ENCODE peak calls at places on chromosomes 5 and 9, in eight cellular contexts. K is Peyer's patch; Z is mammary epithelial cell; L is effector memory CD4-positive, alpha-beta T cell; F is Karpas-422; M is small intestine; W is heart right ventricle; B is psoas muscle. A is an unnamed sample. For H3K4me1, the result is how much of the 10 kb centered on the place peaks cover.

GRCh38 chr9:113488490-113488889 is 25.0 kb downstream of the RGS3 start:
- DNase-seq in K (no peak), Z (no peak), L (no peak), F (no peak), M (no peak), W (peak), B (peak), A (no peak)

GRCh38 chr5:93294184-93294583 is 286.8 kb downstream of the NR2F1-AS1 start:
- DNase-seq in K (no peak), Z (peak), L (no peak), F (no peak), M (no peak), W (no peak), B (no peak), A (no peak)

GRCh38 chr9:135078361-135078821 is 9.1 kb upstream of the OLFM1 start:
- DNase-seq in K (peak), Z (no peak), L (no peak), F (no peak), M (no peak), W (no peak), B (no peak), A (no peak)

GRCh38 chr9:107983191-107983603 is 493.6 kb upstream of the KLF4 start:
- DNase-seq in K (no peak), Z (peak), L (no peak), F (no peak), M (peak), W (no peak), B (no peak), A (no peak)

GRCh38 chr5:141850183-141850768 is 27.9 kb downstream of the PCDH1 start:
- DNase-seq in K (no peak), Z (no peak), L (peak), F (peak), M (no peak), W (no peak), B (no peak), A (peak)

GRCh38 chr9:92545002-92545510 is 9.3 kb upstream of the ECM2 start:
- DNase-seq in K (no peak), Z (no peak), L (no peak), F (no peak), M (no peak), W (no peak), B (no peak), A (no peak)

GRCh38 chr5:163350083-163350482 is 87.3 kb upstream of the CCNG1 start:
- DNase-seq in K (no peak), Z (no peak), L (no peak), F (peak), M (no peak), W (no peak), B (no peak), A (no peak)

GRCh38 chr9:121735065-121735791 is 83.8 kb downstream of the DAB2IP start:
- DNase-seq in K (no peak), Z (peak), L (no peak), F (peak), M (no peak), W (no peak), B (no peak), A (no peak)

GRCh38 chr5:61735531-61735930 is 403.5 kb downstream of the ZSWIM6 start:
- DNase-seq in K (no peak), Z (no peak), L (no peak), F (no peak), M (no peak), W (no peak), B (no peak), A (no peak)

DNA sequence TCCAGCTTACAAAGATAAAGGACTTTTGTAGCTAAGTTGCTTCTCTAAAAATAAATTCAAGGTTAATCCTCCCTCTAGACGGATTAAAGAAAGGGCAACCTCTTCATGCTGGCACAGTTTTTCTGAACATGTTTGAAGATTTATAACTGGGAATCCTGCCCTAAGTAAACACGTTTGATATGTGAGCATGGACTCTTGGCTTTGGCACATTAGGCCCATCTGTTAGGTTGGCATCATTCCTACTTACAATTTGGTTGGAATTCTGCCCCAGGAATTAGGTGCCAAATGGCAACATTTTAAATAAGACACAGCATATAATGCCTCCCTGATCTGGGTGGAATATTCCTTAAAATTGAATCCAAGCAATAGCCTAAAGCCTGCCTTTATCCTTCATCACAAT is 372.2 kb upstream of the CDH18 start:
- DNase-seq in K (no peak), Z (no peak), L (no peak), F (no peak), M (no peak), W (no peak), B (no peak), A (no peak)
- H3K4me3 ChIP-seq in K (no peak), Z (no peak), L (no peak), F (no peak), M (no peak), W (no peak), B (no peak), A (no peak)

GRCh38 chr5:131647078-131647769 is 12.2 kb upstream of the RAPGEF6 start:
- DNase-seq in K (no peak), Z (no peak), L (no peak), F (peak), M (no peak), W (no peak), B (no peak), A (no peak)
- H3K4me1 ChIP-seq in K (under half), Z (under half), L (under half), F (under half), M (under half), W (under half), B (under half), A (under half)

GRCh38 chr5:125041798-125042197 is 295.4 kb upstream of the ZNF608 start:
- DNase-seq in K (no peak), Z (no peak), L (no peak), F (no peak), M (no peak), W (no peak), B (no peak), A (no peak)
- H3K4me3 ChIP-seq in K (no peak), Z (no peak), L (no peak), F (no peak), M (no peak), W (no peak), B (no peak), A (no peak)

DNA sequence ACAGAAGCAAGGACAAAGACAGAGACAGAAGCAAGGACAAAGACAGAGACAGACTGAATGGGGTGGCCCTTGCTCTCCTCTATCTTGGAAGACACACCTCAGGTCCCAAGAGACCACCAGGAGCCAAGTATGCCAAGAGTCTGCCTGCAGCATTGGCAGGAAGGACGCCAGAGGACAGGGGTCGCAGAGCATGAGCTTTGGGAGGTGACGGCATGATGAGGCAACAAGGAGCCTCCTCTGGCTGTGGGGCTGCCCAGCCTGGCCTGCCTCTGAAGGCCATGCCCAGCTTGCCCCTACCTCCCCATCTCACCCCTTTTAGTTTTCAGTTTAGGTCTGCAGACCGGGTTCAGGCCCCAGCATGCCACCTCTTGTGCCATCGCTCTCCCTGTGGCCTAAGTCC is 17.6 kb downstream of the PDGFRB start:
- DNase-seq in K (no peak), Z (no peak), L (no peak), F (no peak), M (no peak), W (peak), B (no peak), A (no peak)
- H3K4me1 ChIP-seq in K (under half), Z (under half), L (under half), F (under half), M (under half), W (half or more), B (under half), A (under half)